ENCODE peak calls at places on chromosomes 13 and 19, in nine cellular contexts. L is vagina, M is testis, N is K562, H is transverse colon, T is H1, J is Peyer's patch, F is heart left ventricle, R is endothelial cell of umbilical vein. Z is an unnamed sample.

GRCh38 chr13:47069133-47069532 is 172.3 kb upstream of the HTR2A start:
- DNase-seq in L (no peak), M (no peak), N (no peak), H (no peak), T (no peak), J (no peak), F (no peak), R (no peak), Z (no peak)

GRCh38 chr19:3949997-3950859 is 17.4 kb downstream of the NMRK2 start:
- DNase-seq in L (no peak), M (no peak), N (peak; percentile 42), H (no peak), T (no peak), J (no peak), F (no peak), R (no peak), Z (no peak)

GRCh38 chr13:73230714-73231113 is 171.9 kb downstream of the KLF5 start:
- DNase-seq in L (no peak), M (no peak), N (no peak), H (no peak), T (no peak), J (no peak), F (no peak), R (no peak), Z (no peak)

GRCh38 chr13:80166352-80166751 is 174.6 kb downstream of the SPRY2 start:
- DNase-seq in L (no peak), M (no peak), N (no peak), H (no peak), T (no peak), J (no peak), F (no peak), R (no peak), Z (no peak)

GRCh38 chr19:21824679-21825078 is 11.3 kb downstream of the ZNF43 start:
- DNase-seq in L (no peak), M (no peak), N (no peak), H (no peak), T (no peak), J (no peak), F (no peak), R (no peak), Z (no peak)

GRCh38 chr13:105616313-105617075 is 919.0 kb downstream of the EFNB2 start:
- DNase-seq in L (no peak), M (no peak), N (no peak), H (no peak), T (no peak), J (no peak), F (no peak), R (peak; percentile 6), Z (no peak)

GRCh38 chr13:40453666-40454030 is 212.8 kb downstream of the FOXO1 start:
- DNase-seq in L (no peak), M (no peak), N (no peak), H (no peak), T (no peak), J (peak; percentile 34), F (no peak), R (no peak), Z (no peak)

GRCh38 chr13:79870123-79870522 is 389.2 kb downstream of the NDFIP2 start:
- DNase-seq in L (no peak), M (no peak), N (no peak), H (no peak), T (no peak), J (no peak), F (no peak), R (peak; percentile 68), Z (no peak)

GRCh38 chr19:48395499-48395898 is 2.0 kb downstream of the GRIN2D start:
- DNase-seq in L (no peak), M (no peak), N (no peak), H (no peak), T (no peak), J (no peak), F (no peak), R (no peak), Z (no peak)

GRCh38 chr13:76331948-76332712 is 554.1 kb downstream of the KCTD12 start:
- DNase-seq in L (no peak), M (no peak), N (no peak), H (no peak), T (no peak), J (no peak), F (no peak), R (peak; percentile 26), Z (no peak)

GRCh38 chr13:22178878-22179277 is 508.0 kb downstream of the FGF9 start:
- DNase-seq in L (no peak), M (no peak), N (no peak), H (no peak), T (no peak), J (no peak), F (no peak), R (no peak), Z (no peak)

GRCh38 chr13:54845351-54845965 is 1816.8 kb downstream of the OLFM4 start:
- DNase-seq in L (no peak), M (no peak), N (no peak), H (no peak), T (no peak), J (no peak), F (no peak), R (no peak), Z (no peak)

GRCh38 chr13:97028441-97029299 is 34.4 kb upstream of the OXGR1 start:
- DNase-seq in L (no peak), M (peak; percentile 76), N (peak; percentile 37), H (peak; percentile 73), T (no peak), J (peak; percentile 85), F (no peak), R (peak; percentile 78), Z (peak; percentile 21)

GRCh38 chr19:1467228-1467511 is 11.8 kb downstream of the C19orf25 start:
- DNase-seq in L (no peak), M (no peak), N (no peak), H (no peak), T (no peak), J (no peak), F (no peak), R (no peak), Z (no peak)
- H3K4me1 ChIP-seq in L (peaks cover 59% of the 10 kb centered on the region), M (peaks cover 24% of the 10 kb centered on the region), N (peaks cover 58% of the 10 kb centered on the region), H (peaks cover 33% of the 10 kb centered on the region), T (no peaks in the 10 kb centered on the region), J (peaks cover 44% of the 10 kb centered on the region), F (peaks cover 53% of the 10 kb centered on the region), R (peaks cover 5% of the 10 kb centered on the region), Z (peaks cover 38% of the 10 kb centered on the region)

DNA sequence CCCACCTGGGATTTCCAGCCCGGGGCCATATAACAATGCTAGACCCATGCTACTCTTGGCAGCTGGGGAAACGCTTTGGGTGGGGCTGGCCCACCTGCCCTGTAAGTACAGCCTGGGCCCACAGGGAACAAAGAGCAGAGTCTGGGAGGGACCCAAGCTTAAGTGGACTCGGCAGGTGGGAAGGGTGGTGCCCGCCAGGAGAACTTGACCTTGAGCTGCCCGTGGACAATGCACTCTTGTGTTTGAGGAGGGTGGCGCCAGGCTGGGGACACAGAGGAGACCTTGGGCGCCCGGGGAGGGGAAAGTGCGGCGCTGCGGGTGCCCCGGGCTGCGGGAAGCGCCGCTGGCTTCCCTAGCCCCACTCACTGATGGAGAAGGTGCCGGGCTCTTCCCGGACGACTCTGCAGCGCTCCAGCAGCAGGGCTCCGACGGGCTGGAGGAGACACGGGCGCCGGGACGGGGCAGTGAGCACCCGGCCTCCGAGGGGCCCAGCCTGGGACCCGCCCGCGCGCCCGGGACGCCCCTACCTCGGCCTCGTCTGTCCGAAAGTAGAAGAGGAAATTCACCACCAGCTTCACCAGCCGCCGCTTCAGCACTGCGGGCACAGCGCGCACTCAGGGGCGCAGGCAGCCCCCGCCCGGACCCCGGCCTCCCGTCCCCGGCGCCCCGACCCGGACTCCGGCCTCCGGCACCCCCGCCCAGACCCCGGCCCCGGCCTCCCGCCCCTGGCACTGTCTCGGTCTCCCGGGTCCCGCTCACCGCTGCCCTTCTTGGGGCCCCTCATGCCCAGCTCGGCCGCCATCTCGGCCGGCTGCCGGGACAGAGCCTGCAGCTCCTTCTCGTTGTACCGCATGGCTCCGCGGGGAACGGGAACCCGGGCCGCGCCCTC is 489 bp downstream of the PLEKHJ1 start:
- DNase-seq in L (no peak), M (peak; percentile 67), N (peak; percentile 43), H (peak; percentile 86), T (no peak), J (peak; percentile 90), F (peak; percentile 64), R (no peak), Z (no peak)
- TF ChIP-seq POLR2A in L (no peak), M (no peak), N (no peak), H (peak; percentile 79), T (no peak), J (peak; percentile 85), F (peak; percentile 41), R (peak; percentile 44), Z (no peak)

DNA sequence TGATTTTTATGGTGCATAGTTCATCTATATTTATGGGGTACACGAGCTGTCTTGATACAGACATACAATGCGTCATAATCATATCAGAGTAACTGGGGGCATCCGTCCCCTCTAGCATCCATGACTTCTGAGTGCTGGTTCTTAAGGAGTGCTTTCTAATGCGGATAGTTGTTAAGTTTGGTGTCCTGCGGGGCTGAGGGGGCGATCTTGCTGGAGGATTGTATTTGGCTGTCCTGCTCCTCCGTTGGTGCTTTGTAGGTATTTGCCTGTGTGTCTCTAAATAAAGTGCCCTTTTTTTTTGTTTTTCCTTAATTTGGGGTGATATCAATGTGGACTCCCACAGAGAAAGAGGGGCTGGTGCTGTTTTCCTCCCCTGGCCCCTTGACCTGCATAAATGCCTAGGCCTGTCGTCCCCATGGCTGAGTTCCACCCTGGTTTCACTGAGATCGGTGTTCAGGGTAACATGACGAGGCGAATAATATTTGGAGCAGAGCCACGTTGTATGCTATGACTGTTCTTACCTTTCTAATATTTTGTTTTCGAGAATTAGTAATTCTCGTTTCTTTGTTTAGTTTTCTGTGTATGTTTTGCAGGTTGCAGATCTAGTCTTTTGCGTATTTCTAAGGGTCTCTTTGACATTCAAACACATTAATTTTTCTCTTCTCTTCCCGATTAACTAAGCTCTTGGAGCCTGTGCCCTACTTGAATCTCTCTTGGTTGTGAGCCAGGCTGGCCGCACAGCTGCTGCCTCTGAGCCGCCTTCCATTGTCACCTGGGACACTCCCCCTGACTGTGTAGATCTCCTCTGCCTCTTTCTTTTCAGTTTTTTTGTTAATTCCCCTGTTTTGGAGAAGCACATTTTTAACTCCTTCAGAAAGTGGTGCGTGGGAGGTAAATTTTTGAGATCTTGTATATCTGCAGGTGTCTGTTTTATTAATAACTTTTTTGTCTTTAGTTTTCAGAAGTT is 100.3 kb downstream of the ARHGEF7 start:
- DNase-seq in L (no peak), M (peak; percentile 53), N (no peak), H (no peak), T (no peak), J (no peak), F (no peak), R (no peak), Z (no peak)
- H3K27ac ChIP-seq in L (no peak overlapping the region), M (no peak overlapping the region), N (no peak overlapping the region), H (no peak overlapping the region), T (peak overlapping the region; percentile 1), J (no peak overlapping the region), F (no peak overlapping the region), R (no peak overlapping the region), Z (no peak overlapping the region)

DNA sequence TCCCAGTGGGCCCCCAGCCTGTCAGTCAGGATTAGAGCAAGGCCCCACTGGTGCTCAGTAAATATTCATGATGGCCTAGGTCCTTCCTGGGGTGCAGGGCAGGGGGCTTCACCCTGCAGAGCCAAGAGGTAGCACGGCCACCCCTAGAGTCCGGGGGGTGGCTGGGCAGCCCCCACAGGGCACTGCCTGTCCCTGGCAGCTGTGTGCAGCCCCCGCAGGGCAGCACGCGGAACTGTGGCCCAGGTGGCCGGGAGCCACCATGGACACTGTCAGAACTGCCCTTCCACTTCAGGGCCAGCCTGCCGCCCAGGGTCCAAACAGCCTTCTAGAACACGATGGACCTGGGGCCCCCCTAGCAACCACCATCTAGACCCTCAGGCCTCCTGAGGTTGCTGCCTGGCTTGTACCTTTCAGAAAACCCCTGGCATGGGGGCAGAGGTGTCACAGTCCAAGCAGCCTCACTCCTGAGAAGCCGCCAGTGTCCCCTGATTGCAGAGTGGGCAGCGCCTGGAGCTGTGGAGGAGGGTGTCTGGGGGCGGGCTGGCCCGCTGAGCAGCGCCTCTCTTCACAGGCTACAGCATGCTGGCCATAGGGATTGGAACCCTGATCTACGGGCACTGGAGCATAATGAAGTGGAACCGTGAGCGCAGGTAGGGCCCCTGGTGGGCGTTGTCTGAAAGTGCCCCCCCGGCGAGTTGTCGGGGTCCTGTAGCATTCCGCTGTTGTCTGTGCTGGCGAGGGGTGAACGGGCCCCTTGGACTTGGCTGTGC is 2.9 kb upstream of the YJEFN3 start:
- DNase-seq in L (no peak), M (no peak), N (no peak), H (no peak), T (no peak), J (no peak), F (no peak), R (no peak), Z (no peak)
- H3K4me1 ChIP-seq in L (peaks cover 8% of the 10 kb centered on the region), M (peaks cover 14% of the 10 kb centered on the region), N (peaks cover 28% of the 10 kb centered on the region), H (no peaks in the 10 kb centered on the region), T (no peaks in the 10 kb centered on the region), J (peaks cover 12% of the 10 kb centered on the region), F (peaks cover 22% of the 10 kb centered on the region), R (no peaks in the 10 kb centered on the region), Z (no peaks in the 10 kb centered on the region)

Z was measured in breast epithelium.